ENCODE peak calls at places on chromosomes 12 and 14, in seven cellular contexts. H is hippocampal formation; K is stimulated activated CD4-positive, alpha-beta T cell treated with anti-CD3 and anti-CD28 coated beads, TNF-alpha, amount 100 ng/mL, for 1 hour; T is T-cell; N is posterior cingulate gyrus; U is RKO; D is left ventricle myocardium superior. F is an unnamed sample.

GRCh38 chr14:59897757-59898383 is 22.1 kb upstream of the LRRC9 start:
- DNase-seq in H (peak; percentile 17), T (no peak), U (peak; percentile 5), K (no peak), D (no peak), N (no peak), F (no peak)

GRCh38 chr14:104682107-104682593 is 7.3 kb upstream of the INF2 start:
- DNase-seq in N (peak; percentile 29), U (no peak), T (no peak), H (no peak), D (no peak), K (no peak), F (no peak)

GRCh38 chr14:105249175-105250007 is 1.1 kb downstream of the BTBD6 start:
- DNase-seq in T (no peak), N (no peak), D (no peak), K (no peak), H (no peak), U (peak; percentile 17), F (peak; percentile 11)

GRCh38 chr12:59113831-59114273 is 193.5 kb upstream of the LRIG3 start:
- DNase-seq in N (peak; percentile 66), H (peak; percentile 62), U (peak; percentile 78), K (no peak), D (peak; percentile 55), T (peak; percentile 6), F (no peak)

GRCh38 chr12:46472893-46473633 is 100.5 kb upstream of the SLC38A2 start:
- DNase-seq in U (no peak), H (no peak), T (no peak), N (no peak), K (no peak), D (no peak), F (no peak)

GRCh38 chr14:65170318-65170717 is 68.0 kb upstream of the MAX start:
- DNase-seq in H (peak; percentile 11), T (no peak), N (no peak), K (no peak), D (no peak), U (no peak), F (no peak)

GRCh38 chr12:110279976-110280783 is 867 bp upstream of the ATP2A2 start:
- DNase-seq in T (no peak), U (peak; percentile 78), K (no peak), D (peak; percentile 85), N (peak; percentile 33), H (peak; percentile 67), F (peak; percentile 49)

GRCh38 chr14:104531421-104532190 is 48.0 kb upstream of the C14orf180 start:
- DNase-seq in T (no peak), K (no peak), U (no peak), D (no peak), H (no peak), N (no peak), F (no peak)

GRCh38 chr12:106794369-106794768 is 19.9 kb downstream of the RIC8B start:
- DNase-seq in N (no peak), K (no peak), H (no peak), U (no peak), D (no peak), T (no peak), F (no peak)

GRCh38 chr12:4116251-4117111 is 157.1 kb upstream of the CCND2 start:
- DNase-seq in T (no peak), N (no peak), K (no peak), H (no peak), D (no peak), U (no peak), F (no peak)

GRCh38 chr12:113165521-113166450 is 16.3 kb downstream of the CFAP73 start:
- DNase-seq in D (no peak), N (no peak), T (no peak), H (no peak), K (no peak), U (no peak), F (no peak)

GRCh38 chr14:51844482-51844881 is 15.9 kb upstream of the GNG2 start:
- DNase-seq in N (no peak), T (no peak), U (no peak), K (no peak), H (no peak), D (no peak), F (no peak)

GRCh38 chr12:92905811-92906554 is 23.1 kb downstream of the EEA1 start:
- DNase-seq in U (no peak), D (no peak), T (no peak), K (no peak), H (no peak), N (no peak), F (no peak)

GRCh38 chr12:118220697-118221096 is 84.8 kb downstream of the PEBP1 start:
- DNase-seq in N (no peak), T (no peak), U (peak; percentile 24), D (no peak), H (no peak), K (no peak), F (no peak)

GRCh38 chr12:77808534-77808933 is 22.2 kb upstream of the NAV3 start:
- DNase-seq in N (no peak), T (no peak), H (no peak), D (no peak), K (no peak), U (no peak), F (no peak)

GRCh38 chr14:75561013-75561432 is 17.4 kb upstream of the FLVCR2 start:
- DNase-seq in U (peak; percentile 72), H (peak; percentile 28), K (no peak), D (peak; percentile 72), N (no peak), T (peak; percentile 30), F (peak; percentile 51)

GRCh38 chr14:94125659-94126418 is 3.6 kb downstream of the IFI27L2 start:
- DNase-seq in N (no peak), T (no peak), H (no peak), D (no peak), U (no peak), K (no peak), F (no peak)

GRCh38 chr12:118773956-118774723 is 207.2 kb upstream of the SRRM4 start:
- DNase-seq in H (peak; percentile 31), U (no peak), T (no peak), N (peak; percentile 81), K (no peak), D (no peak), F (no peak)

GRCh38 chr14:63045234-63045611 is at the start of gene KCNH5:
- DNase-seq in K (no peak), U (no peak), D (peak; percentile 44), T (no peak), N (peak; percentile 67), H (peak; percentile 25), F (no peak)

GRCh38 chr12:44779766-44780165 is 96.3 kb downstream of the NELL2 start:
- DNase-seq in K (no peak), D (no peak), N (no peak), U (no peak), H (no peak), T (no peak), F (no peak)

GRCh38 chr14:70658899-70659298 is 17.2 kb downstream of the TTC9 start:
- DNase-seq in U (no peak), K (no peak), H (no peak), N (no peak), D (no peak), T (no peak), F (no peak)

GRCh38 chr12:121085113-121085841 is 46.2 kb upstream of the OASL start:
- DNase-seq in H (no peak), D (no peak), N (no peak), U (no peak), T (no peak), K (no peak), F (no peak)

GRCh38 chr14:44369401-44370123 is 137.5 kb downstream of the FSCB start:
- DNase-seq in K (no peak), H (no peak), N (no peak), D (no peak), T (no peak), U (peak; percentile 29), F (no peak)

GRCh38 chr12:102043928-102044327 is 17.9 kb downstream of the WASHC3 start:
- DNase-seq in K (no peak), T (no peak), U (no peak), H (no peak), N (no peak), D (no peak), F (no peak)

GRCh38 chr12:57096099-57096572 is 7.2 kb downstream of the NAB2 start:
- DNase-seq in T (no peak), K (no peak), U (no peak), H (no peak), N (no peak), D (no peak), F (no peak)

GRCh38 chr12:6533653-6534157 is 612 bp upstream of the GAPDH start:
- DNase-seq in T (no peak), K (no peak), H (peak; percentile 91), U (peak; percentile 90), D (peak; percentile 87), N (peak; percentile 86), F (no peak)

GRCh38 chr12:16844875-16845274 is 238.9 kb upstream of the LMO3 start:
- DNase-seq in U (peak; percentile 18), H (no peak), D (no peak), T (no peak), N (no peak), K (no peak), F (no peak)

GRCh38 chr14:89425931-89426330 is 8.9 kb upstream of the FOXN3 start:
- DNase-seq in H (no peak), D (no peak), N (no peak), U (peak; percentile 83), K (no peak), T (no peak), F (no peak)

GRCh38 chr12:90079811-90080210 is 371.2 kb upstream of the ATP2B1 start:
- DNase-seq in K (no peak), D (no peak), T (no peak), H (no peak), U (no peak), N (no peak), F (no peak)

GRCh38 chr12:93079271-93079670 is 150.2 kb upstream of the EEA1 start:
- DNase-seq in D (no peak), H (no peak), N (no peak), K (no peak), U (no peak), T (no peak), F (no peak)